ENCODE peak calls at places on chromosomes 6 and 20, in five cellular contexts. One of them, this sample, is unnamed.

GRCh38 chr6:17629824-17630510 is 29.9 kb downstream of the FAM8A1 start:
- DNase-seq in GOT3: no peak
- DNase-seq in right cardiac atrium: no peak
- DNase-seq in T-helper 9 cell: no peak
- DNase-seq in AG08396: no peak
- DNase-seq in this sample: no peak

GRCh38 chr6:159460476-159460875 is 232.6 kb downstream of the SOD2 start:
- DNase-seq in GOT3: no peak
- DNase-seq in right cardiac atrium: no peak
- DNase-seq in T-helper 9 cell: no peak
- DNase-seq in AG08396: no peak
- DNase-seq in this sample: no peak

GRCh38 chr6:146287691-146288369 is 255.8 kb upstream of the RAB32 start:
- DNase-seq in GOT3: no peak
- DNase-seq in right cardiac atrium: no peak
- DNase-seq in T-helper 9 cell: no peak
- DNase-seq in AG08396: no peak
- DNase-seq in this sample: no peak

GRCh38 chr6:44002071-44002590 is 125.1 kb downstream of the MRPL14 start:
- DNase-seq in GOT3: no peak
- DNase-seq in right cardiac atrium: no peak
- DNase-seq in T-helper 9 cell: no peak
- DNase-seq in AG08396: peak
- DNase-seq in this sample: no peak

GRCh38 chr6:147821266-147821665 is 312.8 kb downstream of the SAMD5 start:
- DNase-seq in GOT3: no peak
- DNase-seq in right cardiac atrium: no peak
- DNase-seq in T-helper 9 cell: no peak
- DNase-seq in AG08396: no peak
- DNase-seq in this sample: no peak

GRCh38 chr6:63943826-63944225 is 308.2 kb downstream of the PHF3 start:
- DNase-seq in GOT3: no peak
- DNase-seq in right cardiac atrium: no peak
- DNase-seq in T-helper 9 cell: no peak
- DNase-seq in AG08396: no peak
- DNase-seq in this sample: no peak

GRCh38 chr6:73299171-73300073 is 36.4 kb upstream of the KHDC1 start:
- DNase-seq in GOT3: no peak
- DNase-seq in right cardiac atrium: peak
- DNase-seq in T-helper 9 cell: no peak
- DNase-seq in AG08396: no peak
- DNase-seq in this sample: no peak

GRCh38 chr6:28884423-28885148 is 39.2 kb downstream of the TRIM27 start:
- DNase-seq in GOT3: no peak
- DNase-seq in right cardiac atrium: no peak
- DNase-seq in T-helper 9 cell: peak
- DNase-seq in AG08396: no peak
- DNase-seq in this sample: no peak

GRCh38 chr6:105740946-105741605 is 338.2 kb upstream of the PREP start:
- DNase-seq in GOT3: no peak
- DNase-seq in right cardiac atrium: no peak
- DNase-seq in T-helper 9 cell: no peak
- DNase-seq in AG08396: no peak
- DNase-seq in this sample: no peak

GRCh38 chr6:46220351-46221220 is 49.8 kb upstream of the ENPP5 start:
- DNase-seq in GOT3: no peak
- DNase-seq in right cardiac atrium: no peak
- DNase-seq in T-helper 9 cell: no peak
- DNase-seq in AG08396: no peak
- DNase-seq in this sample: no peak

GRCh38 chr6:142323377-142323776 is 21.6 kb downstream of the ADGRG6 start:
- DNase-seq in GOT3: no peak
- DNase-seq in right cardiac atrium: no peak
- DNase-seq in T-helper 9 cell: no peak
- DNase-seq in AG08396: no peak
- DNase-seq in this sample: no peak

GRCh38 chr6:127608554-127609270 is 31.7 kb downstream of the C6orf58 start:
- DNase-seq in GOT3: no peak
- DNase-seq in right cardiac atrium: no peak
- DNase-seq in T-helper 9 cell: no peak
- DNase-seq in AG08396: no peak
- DNase-seq in this sample: no peak

GRCh38 chr6:140623498-140623897 is 1249.0 kb upstream of the CITED2 start:
- DNase-seq in GOT3: no peak
- DNase-seq in right cardiac atrium: no peak
- DNase-seq in T-helper 9 cell: no peak
- DNase-seq in AG08396: peak
- DNase-seq in this sample: no peak

GRCh38 chr6:68575765-68576439 is 59.2 kb upstream of the ADGRB3 start:
- DNase-seq in GOT3: no peak
- DNase-seq in right cardiac atrium: no peak
- DNase-seq in T-helper 9 cell: no peak
- DNase-seq in AG08396: no peak
- DNase-seq in this sample: no peak

GRCh38 chr6:44667668-44668390 is 280.3 kb downstream of the CDC5L start:
- DNase-seq in GOT3: no peak
- DNase-seq in right cardiac atrium: no peak
- DNase-seq in T-helper 9 cell: peak
- DNase-seq in AG08396: no peak
- DNase-seq in this sample: peak

GRCh38 chr6:15769471-15770088 is 106.8 kb upstream of the DTNBP1 start:
- DNase-seq in GOT3: no peak
- DNase-seq in right cardiac atrium: no peak
- DNase-seq in T-helper 9 cell: no peak
- DNase-seq in AG08396: no peak
- DNase-seq in this sample: no peak

GRCh38 chr6:90109141-90109540 is 187.5 kb downstream of the BACH2 start:
- DNase-seq in GOT3: no peak
- DNase-seq in right cardiac atrium: no peak
- DNase-seq in T-helper 9 cell: no peak
- DNase-seq in AG08396: no peak
- DNase-seq in this sample: no peak

GRCh38 chr20:61731363-61732181 is 334.1 kb downstream of the TAF4 start:
- DNase-seq in GOT3: peak
- DNase-seq in right cardiac atrium: no peak
- DNase-seq in T-helper 9 cell: no peak
- DNase-seq in AG08396: peak
- DNase-seq in this sample: no peak

GRCh38 chr6:11810039-11810541 is 31.5 kb upstream of the ADTRP start:
- DNase-seq in GOT3: peak
- DNase-seq in right cardiac atrium: peak
- DNase-seq in T-helper 9 cell: no peak
- DNase-seq in AG08396: peak
- DNase-seq in this sample: peak

GRCh38 chr6:109340811-109341210 is 41.5 kb downstream of the CD164 start:
- DNase-seq in GOT3: no peak
- DNase-seq in right cardiac atrium: no peak
- DNase-seq in T-helper 9 cell: no peak
- DNase-seq in AG08396: no peak
- DNase-seq in this sample: no peak

GRCh38 chr20:8116067-8116811 is 15.8 kb upstream of the PLCB1 start:
- DNase-seq in GOT3: no peak
- DNase-seq in right cardiac atrium: no peak
- DNase-seq in T-helper 9 cell: no peak
- DNase-seq in AG08396: peak
- DNase-seq in this sample: no peak

GRCh38 chr6:35056952-35057351 is 84.2 kb downstream of the TCP11 start:
- DNase-seq in GOT3: no peak
- DNase-seq in right cardiac atrium: no peak
- DNase-seq in T-helper 9 cell: no peak
- DNase-seq in AG08396: no peak
- DNase-seq in this sample: no peak

GRCh38 chr6:145275019-145275418 is 460.3 kb downstream of the EPM2A start:
- DNase-seq in GOT3: no peak
- DNase-seq in right cardiac atrium: no peak
- DNase-seq in T-helper 9 cell: no peak
- DNase-seq in AG08396: no peak
- DNase-seq in this sample: no peak

GRCh38 chr20:57294558-57294957 is 28.1 kb upstream of the BMP7 start:
- DNase-seq in GOT3: no peak
- DNase-seq in right cardiac atrium: no peak
- DNase-seq in T-helper 9 cell: no peak
- DNase-seq in AG08396: no peak
- DNase-seq in this sample: no peak

GRCh38 chr6:162856885-162857284 is 129.1 kb downstream of the PACRG start:
- DNase-seq in GOT3: no peak
- DNase-seq in right cardiac atrium: no peak
- DNase-seq in T-helper 9 cell: no peak
- DNase-seq in AG08396: peak
- DNase-seq in this sample: no peak

GRCh38 chr6:126947070-126947469 is 171.4 kb upstream of the RSPO3 start:
- DNase-seq in GOT3: no peak
- DNase-seq in right cardiac atrium: peak
- DNase-seq in T-helper 9 cell: no peak
- DNase-seq in AG08396: peak
- DNase-seq in this sample: peak

GRCh38 chr20:46872315-46873211 is 22.1 kb upstream of the EYA2 start:
- DNase-seq in GOT3: no peak
- DNase-seq in right cardiac atrium: peak
- DNase-seq in T-helper 9 cell: no peak
- DNase-seq in AG08396: peak
- DNase-seq in this sample: no peak

GRCh38 chr6:161554883-161555282 is 281.0 kb upstream of the AGPAT4 start:
- DNase-seq in GOT3: no peak
- DNase-seq in right cardiac atrium: no peak
- DNase-seq in T-helper 9 cell: no peak
- DNase-seq in AG08396: no peak
- DNase-seq in this sample: no peak

GRCh38 chr20:51420111-51420510 is 122.4 kb downstream of the NFATC2 start:
- DNase-seq in GOT3: no peak
- DNase-seq in right cardiac atrium: no peak
- DNase-seq in T-helper 9 cell: no peak
- DNase-seq in AG08396: peak
- DNase-seq in this sample: no peak

GRCh38 chr6:15496345-15497131 is 166.3 kb downstream of the DTNBP1 start:
- DNase-seq in GOT3: no peak
- DNase-seq in right cardiac atrium: no peak
- DNase-seq in T-helper 9 cell: no peak
- DNase-seq in AG08396: no peak
- DNase-seq in this sample: no peak

GRCh38 chr6:40342674-40343230 is 244.4 kb downstream of the LRFN2 start:
- DNase-seq in GOT3: no peak
- DNase-seq in right cardiac atrium: no peak
- DNase-seq in T-helper 9 cell: no peak
- DNase-seq in AG08396: no peak
- DNase-seq in this sample: no peak

GRCh38 chr6:90082847-90083246 is 188.6 kb downstream of the GJA10 start:
- DNase-seq in GOT3: no peak
- DNase-seq in right cardiac atrium: no peak
- DNase-seq in T-helper 9 cell: no peak
- DNase-seq in AG08396: no peak
- DNase-seq in this sample: no peak

GRCh38 chr6:136408205-136408604 is 118.6 kb upstream of the BCLAF1 start:
- DNase-seq in GOT3: no peak
- DNase-seq in right cardiac atrium: no peak
- DNase-seq in T-helper 9 cell: no peak
- DNase-seq in AG08396: no peak
- DNase-seq in this sample: no peak

GRCh38 chr6:6688283-6688682 is 99.8 kb downstream of the LY86 start:
- DNase-seq in GOT3: no peak
- DNase-seq in right cardiac atrium: no peak
- DNase-seq in T-helper 9 cell: no peak
- DNase-seq in AG08396: no peak
- DNase-seq in this sample: peak

GRCh38 chr20:25247100-25247665 is 702 bp upstream of the PYGB start:
- DNase-seq in GOT3: no peak
- DNase-seq in right cardiac atrium: peak
- DNase-seq in T-helper 9 cell: peak
- DNase-seq in AG08396: peak
- DNase-seq in this sample: no peak

GRCh38 chr6:149362289-149362688 is 37.8 kb upstream of the SUMO4 start:
- DNase-seq in GOT3: no peak
- DNase-seq in right cardiac atrium: no peak
- DNase-seq in T-helper 9 cell: no peak
- DNase-seq in AG08396: no peak
- DNase-seq in this sample: no peak

This sample was measured in lower leg skin.